ENCODE peak calls at places on chromosomes 13 and 19, in six cellular contexts. U, R, P, Q, G and N are unnamed samples.

GRCh38 chr13:35965226-35965927 is 165.8 kb downstream of the DCLK1 start:
- DNase-seq in U (no peak), R (no peak), P (no peak), Q (no peak), G (no peak), N (no peak)

GRCh38 chr19:55809381-55810058 is 22.3 kb downstream of the NLRP11 start:
- DNase-seq in U (peak; percentile 68), R (peak; percentile 43), P (no peak), Q (no peak), G (no peak), N (peak; percentile 8)

GRCh38 chr13:23570099-23570926 is at the start of gene TNFRSF19:
- DNase-seq in U (peak; percentile 77), R (peak; percentile 52), P (no peak), Q (no peak), G (no peak), N (peak; percentile 61)

GRCh38 chr19:49210901-49211451 is 53.4 kb downstream of the TRPM4 start:
- DNase-seq in U (no peak), R (no peak), P (no peak), Q (no peak), G (no peak), N (no peak)

GRCh38 chr13:50798923-50799322 is 44.6 kb downstream of the DLEU7 start:
- DNase-seq in U (peak; percentile 23), R (peak; percentile 53), P (no peak), Q (no peak), G (no peak), N (no peak)

GRCh38 chr19:30711296-30711695 is 339.1 kb downstream of the ZNF536 start:
- DNase-seq in U (no peak), R (no peak), P (no peak), Q (no peak), G (no peak), N (no peak)

GRCh38 chr19:51136891-51137551 is 5.1 kb upstream of the SIGLEC7 start:
- DNase-seq in U (no peak), R (no peak), P (no peak), Q (no peak), G (no peak), N (no peak)

GRCh38 chr19:1251503-1252220 is 3.3 kb downstream of the MIDN start:
- DNase-seq in U (no peak), R (no peak), P (no peak), Q (no peak), G (no peak), N (no peak)

GRCh38 chr19:1074512-1075283 is 7.7 kb downstream of the ARHGAP45 start:
- DNase-seq in U (no peak), R (no peak), P (no peak), Q (no peak), G (peak; percentile 82), N (no peak)

GRCh38 chr13:98033277-98034247 is 80.1 kb downstream of the IPO5 start:
- DNase-seq in U (peak; percentile 65), R (peak; percentile 74), P (no peak), Q (peak; percentile 31), G (no peak), N (peak; percentile 79)

GRCh38 chr13:30119476-30119875 is 187.9 kb downstream of the KATNAL1 start:
- DNase-seq in U (peak; percentile 94), R (peak; percentile 82), P (no peak), Q (peak; percentile 70), G (no peak), N (peak; percentile 87)

GRCh38 chr13:69970521-69970920 is 137.1 kb upstream of the ATXN8OS start:
- DNase-seq in U (no peak), R (no peak), P (no peak), Q (no peak), G (no peak), N (no peak)

GRCh38 chr19:30402790-30403189 is 30.6 kb downstream of the ZNF536 start:
- DNase-seq in U (no peak), R (no peak), P (no peak), Q (no peak), G (no peak), N (no peak)

GRCh38 chr13:105370011-105370645 is 1165.3 kb downstream of the EFNB2 start:
- DNase-seq in U (no peak), R (no peak), P (no peak), Q (no peak), G (no peak), N (peak; percentile 45)

GRCh38 chr13:25046274-25046984 is 49.5 kb upstream of the PABPC3 start:
- DNase-seq in U (no peak), R (peak; percentile 21), P (no peak), Q (no peak), G (no peak), N (peak; percentile 28)

GRCh38 chr19:22545751-22546150 is 88.4 kb upstream of the ZNF492 start:
- DNase-seq in U (peak; percentile 7), R (peak; percentile 29), P (peak; percentile 2), Q (no peak), G (peak; percentile 70), N (peak; percentile 12)

GRCh38 chr13:51804295-51805172 is 571 bp upstream of the DHRS12 start:
- DNase-seq in U (no peak), R (no peak), P (no peak), Q (no peak), G (no peak), N (no peak)

GRCh38 chr13:72651196-72651595 is 76.2 kb downstream of the MZT1 start:
- DNase-seq in U (no peak), R (no peak), P (no peak), Q (no peak), G (no peak), N (no peak)

GRCh38 chr19:46713781-46714522 is 3.0 kb downstream of the PRKD2 start:
- DNase-seq in U (peak; percentile 88), R (peak; percentile 96), P (peak; percentile 21), Q (peak; percentile 58), G (peak; percentile 97), N (peak; percentile 71)

GRCh38 chr13:35699805-35700204 is 223.3 kb upstream of the MAB21L1 start:
- DNase-seq in U (peak; percentile 79), R (peak; percentile 62), P (no peak), Q (peak; percentile 84), G (no peak), N (peak; percentile 79)

GRCh38 chr13:27744861-27745260 is 47.4 kb upstream of the GSX1 start:
- DNase-seq in U (no peak), R (no peak), P (no peak), Q (no peak), G (no peak), N (no peak)

GRCh38 chr13:35554972-35555623 is 78.6 kb upstream of the MAB21L1 start:
- DNase-seq in U (no peak), R (no peak), P (no peak), Q (no peak), G (no peak), N (no peak)

GRCh38 chr19:3027292-3027691 is 1.8 kb downstream of the TLE2 start:
- DNase-seq in U (no peak), R (no peak), P (no peak), Q (no peak), G (no peak), N (no peak)

GRCh38 chr19:48819366-48819816 is 8.6 kb upstream of the BCAT2 start:
- DNase-seq in U (peak; percentile 77), R (peak; percentile 89), P (no peak), Q (peak; percentile 98), G (peak; percentile 90), N (peak; percentile 96)

GRCh38 chr19:8641221-8641907 is 10.9 kb downstream of the NFILZ start:
- DNase-seq in U (no peak), R (no peak), P (no peak), Q (no peak), G (no peak), N (no peak)

GRCh38 chr13:30142502-30143211 is 164.7 kb downstream of the KATNAL1 start:
- DNase-seq in U (peak; percentile 98), R (peak; percentile 88), P (no peak), Q (peak; percentile 86), G (peak; percentile 65), N (peak; percentile 85)

GRCh38 chr19:16070366-16070990 is 5.8 kb upstream of the TPM4 start:
- DNase-seq in U (no peak), R (no peak), P (no peak), Q (no peak), G (peak; percentile 80), N (no peak)

GRCh38 chr13:46012404-46012803 is 40.1 kb downstream of the ZC3H13 start:
- DNase-seq in U (no peak), R (no peak), P (no peak), Q (no peak), G (no peak), N (no peak)

GRCh38 chr13:73248711-73249580 is 190.1 kb downstream of the KLF5 start:
- DNase-seq in U (no peak), R (no peak), P (no peak), Q (no peak), G (no peak), N (no peak)

GRCh38 chr19:12527034-12527836 is 24.0 kb downstream of the ZNF564 start:
- DNase-seq in U (no peak), R (no peak), P (no peak), Q (no peak), G (no peak), N (peak; percentile 35)

GRCh38 chr13:28340272-28340793 is 154.6 kb downstream of the FLT1 start:
- DNase-seq in U (peak; percentile 92), R (peak; percentile 63), P (no peak), Q (no peak), G (no peak), N (peak; percentile 18)

GRCh38 chr19:36081385-36081784 is 26.7 kb downstream of the WDR62 start:
- DNase-seq in U (no peak), R (no peak), P (peak; percentile 8), Q (no peak), G (no peak), N (no peak)

GRCh38 chr19:58305932-58306323 is 751 bp downstream of the ERVK3-1 start:
- DNase-seq in U (peak; percentile 4), R (no peak), P (no peak), Q (no peak), G (no peak), N (peak; percentile 22)